ENCODE peak calls at places on chromosomes 12 and 14, in nine cellular contexts. T is foreskin fibroblast, G is epithelial cell of esophagus, Y is neural crest cell, W is H9, C is heart right ventricle, L is WTC11, Z is neural progenitor cell, R is lower leg skin. B is an unnamed sample.

GRCh38 chr12:44000309-44000952 is 164.6 kb downstream of the TMEM117 start:
- DNase-seq in W (peak), Y (peak), T (peak), L (peak), G (peak), Z (peak), R (no peak), C (no peak), B (no peak)

GRCh38 chr14:64726585-64726890 is 22.3 kb downstream of the PLEKHG3 start:
- DNase-seq in L (no peak), Y (no peak), R (no peak), W (peak), T (no peak), G (peak), Z (no peak), C (no peak), B (no peak)

GRCh38 chr12:59372971-59373370 is 222.9 kb upstream of the SLC16A7 start:
- DNase-seq in G (peak), Z (peak), T (peak), C (no peak), R (no peak), L (peak), W (peak), Y (no peak), B (no peak)

GRCh38 chr12:102371177-102371576 is 109.2 kb downstream of the IGF1 start:
- DNase-seq in L (no peak), C (no peak), T (no peak), Y (no peak), R (no peak), Z (no peak), W (no peak), G (no peak), B (no peak)

GRCh38 chr14:39175445-39176262 is 600 bp downstream of the PNN start:
- DNase-seq in T (peak), R (no peak), C (no peak), W (peak), Y (peak), Z (peak), L (peak), G (peak), B (no peak)

GRCh38 chr12:6542209-6543009 is 8.1 kb downstream of the GAPDH start:
- DNase-seq in T (no peak), Y (no peak), C (no peak), W (peak), L (no peak), Z (no peak), R (no peak), G (no peak), B (no peak)

GRCh38 chr12:4270670-4271432 is 2.7 kb upstream of the CCND2 start:
- DNase-seq in C (peak), G (peak), Y (peak), L (peak), R (peak), Z (peak), W (peak), T (no peak), B (peak)

GRCh38 chr12:50120521-50120920 is 8.5 kb downstream of the COX14 start:
- DNase-seq in C (no peak), W (no peak), Y (no peak), T (no peak), L (no peak), Z (no peak), G (no peak), R (no peak), B (no peak)

GRCh38 chr14:49930720-49931119 is 37.8 kb downstream of the ARF6 start:
- DNase-seq in R (no peak), W (no peak), L (no peak), Y (no peak), Z (no peak), C (no peak), T (no peak), G (no peak), B (no peak)

GRCh38 chr12:94147991-94148840 is at the start of gene PLXNC1:
- DNase-seq in C (peak), Z (peak), W (peak), G (peak), R (no peak), Y (no peak), T (no peak), L (peak), B (peak)

GRCh38 chr14:77212933-77213656 is 31.5 kb downstream of the TMEM63C start:
- DNase-seq in W (peak), L (peak), Y (peak), T (peak), C (no peak), Z (peak), R (no peak), G (peak), B (no peak)

GRCh38 chr12:2017724-2018337 is 13.6 kb upstream of the DCP1B start:
- DNase-seq in T (no peak), G (no peak), R (no peak), C (peak), L (no peak), Z (peak), Y (no peak), W (no peak), B (no peak)

GRCh38 chr12:34346372-34347034 is 324.2 kb downstream of the ALG10 start:
- DNase-seq in G (no peak), W (no peak), L (no peak), T (no peak), Z (no peak), R (no peak), Y (no peak), C (no peak), B (no peak)

GRCh38 chr12:34345801-34346200 is 323.5 kb downstream of the ALG10 start:
- DNase-seq in C (no peak), R (no peak), Y (no peak), Z (no peak), G (no peak), W (no peak), L (no peak), T (no peak), B (no peak)

GRCh38 chr12:34348064-34348463 is 325.8 kb downstream of the ALG10 start:
- DNase-seq in L (no peak), T (no peak), G (no peak), Z (no peak), R (no peak), C (no peak), Y (no peak), W (no peak), B (no peak)

GRCh38 chr12:34348836-34349672 is 326.8 kb downstream of the ALG10 start:
- DNase-seq in C (no peak), Z (no peak), R (no peak), L (no peak), W (no peak), T (no peak), G (no peak), Y (no peak), B (no peak)

GRCh38 chr12:34347367-34347766 is 325.1 kb downstream of the ALG10 start:
- DNase-seq in Z (no peak), G (no peak), L (no peak), R (no peak), W (no peak), Y (no peak), T (no peak), C (no peak), B (no peak)
- TF ChIP-seq CTCF in Z (no peak), G (no peak), L (no peak), R (no peak), W (peak), Y (no peak), T (no peak), C (no peak), B (no peak)

GRCh38 chr12:42976620-42977019 is 387.1 kb upstream of the PRICKLE1 start:
- DNase-seq in L (no peak), Z (no peak), W (no peak), Y (no peak), R (no peak), T (no peak), G (no peak), C (no peak), B (no peak)

GRCh38 chr12:42979746-42980145 is 390.2 kb upstream of the PRICKLE1 start:
- DNase-seq in W (no peak), Y (no peak), L (no peak), C (no peak), G (no peak), R (no peak), T (no peak), Z (no peak), B (no peak)

GRCh38 chr12:42976122-42976521 is 386.6 kb upstream of the PRICKLE1 start:
- DNase-seq in R (no peak), G (no peak), Y (no peak), Z (no peak), T (no peak), L (no peak), C (no peak), W (no peak), B (no peak)

GRCh38 chr12:42978718-42979117 is 389.2 kb upstream of the PRICKLE1 start:
- DNase-seq in C (no peak), Z (no peak), G (no peak), W (no peak), L (no peak), Y (no peak), T (no peak), R (no peak), B (no peak)

GRCh38 chr12:42977451-42978230 is 388.1 kb upstream of the PRICKLE1 start:
- DNase-seq in C (no peak), G (no peak), T (peak), Y (no peak), L (no peak), Z (no peak), W (no peak), R (no peak), B (no peak)
- TF ChIP-seq CTCF in C (no peak), G (no peak), T (no peak), Y (no peak), L (no peak), Z (no peak), W (no peak), R (no peak), B (no peak)

GRCh38 chr12:54680374-54680773 is 32.2 kb upstream of the DCD start:
- DNase-seq in G (peak), C (no peak), W (peak), R (no peak), T (peak), Y (no peak), L (peak), Z (peak), B (no peak)
- TF ChIP-seq CTCF in G (peak), C (peak), W (peak), R (no peak), T (peak), Y (peak), L (peak), Z (peak), B (no peak)

DNA sequence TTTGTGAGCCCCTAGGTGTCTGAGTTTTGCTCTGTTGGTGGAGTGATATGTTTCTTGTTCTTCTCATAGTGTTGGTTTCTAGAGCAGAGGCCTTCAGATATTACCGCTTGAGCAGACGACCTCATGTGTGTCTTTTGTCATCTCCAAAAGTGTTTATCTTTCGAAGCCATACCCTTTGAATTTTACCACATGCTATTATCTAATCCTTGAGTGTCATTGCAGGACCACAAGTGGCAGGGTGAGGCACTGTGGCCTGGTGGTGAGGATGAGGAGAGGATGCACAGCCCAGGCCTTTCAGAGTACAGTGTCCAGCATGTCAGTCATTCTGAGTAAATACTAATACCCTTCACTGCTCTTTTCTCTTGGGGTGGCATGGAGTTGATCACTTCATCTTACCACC is 57.2 kb upstream of the CISTR start:
- DNase-seq in R (no peak), Y (no peak), Z (no peak), G (no peak), L (no peak), W (no peak), C (no peak), T (no peak), B (no peak)
- TF ChIP-seq CTCF in R (no peak), Y (no peak), Z (no peak), G (no peak), L (no peak), W (no peak), C (no peak), T (no peak), B (no peak)

GRCh38 chr14:74502236-74503019 is 8.9 kb downstream of the ISCA2 start:
- DNase-seq in Z (peak), T (no peak), L (peak), C (no peak), Y (peak), G (peak), W (peak), R (no peak), B (no peak)
- TF ChIP-seq CTCF in Z (peak), T (peak), L (peak), C (peak), Y (peak), G (peak), W (peak), R (no peak), B (no peak)

GRCh38 chr12:113345318-113345717 is 10.4 kb upstream of the SLC8B1 start:
- DNase-seq in G (no peak), Y (no peak), C (no peak), Z (no peak), W (no peak), T (no peak), L (no peak), R (no peak), B (no peak)
- TF ChIP-seq CTCF in G (no peak), Y (no peak), C (no peak), Z (no peak), W (no peak), T (no peak), L (no peak), R (no peak), B (no peak)

GRCh38 chr14:61080591-61081010 is 99.6 kb downstream of the SLC38A6 start:
- DNase-seq in T (peak), Y (no peak), W (peak), Z (no peak), C (no peak), G (no peak), R (no peak), L (no peak), B (peak)
- TF ChIP-seq CTCF in T (peak), Y (no peak), W (no peak), Z (no peak), C (no peak), G (no peak), R (no peak), L (no peak), B (no peak)

GRCh38 chr14:35383569-35384385 is 20.8 kb downstream of the NFKBIA start:
- DNase-seq in Y (no peak), G (no peak), R (no peak), L (no peak), T (no peak), Z (no peak), W (no peak), C (no peak), B (no peak)

GRCh38 chr14:35386673-35387125 is 17.9 kb downstream of the NFKBIA start:
- DNase-seq in L (no peak), W (no peak), Y (no peak), T (no peak), R (no peak), G (no peak), C (peak), Z (peak), B (no peak)

GRCh38 chr14:35387209-35387608 is 17.3 kb downstream of the NFKBIA start:
- DNase-seq in R (no peak), T (no peak), W (no peak), L (no peak), G (no peak), Z (no peak), C (no peak), Y (no peak), B (no peak)

GRCh38 chr14:35385042-35385839 is 19.3 kb downstream of the NFKBIA start:
- DNase-seq in L (no peak), R (peak), Z (peak), T (peak), Y (no peak), C (peak), W (no peak), G (peak), B (no peak)

GRCh38 chr14:35384386-35385041 is 20.0 kb downstream of the NFKBIA start:
- DNase-seq in Y (no peak), R (no peak), Z (no peak), T (peak), L (no peak), C (peak), G (peak), W (no peak), B (no peak)
- TF ChIP-seq CTCF in Y (no peak), R (no peak), Z (no peak), T (peak), L (no peak), C (peak), G (no peak), W (no peak), B (no peak)

DNA sequence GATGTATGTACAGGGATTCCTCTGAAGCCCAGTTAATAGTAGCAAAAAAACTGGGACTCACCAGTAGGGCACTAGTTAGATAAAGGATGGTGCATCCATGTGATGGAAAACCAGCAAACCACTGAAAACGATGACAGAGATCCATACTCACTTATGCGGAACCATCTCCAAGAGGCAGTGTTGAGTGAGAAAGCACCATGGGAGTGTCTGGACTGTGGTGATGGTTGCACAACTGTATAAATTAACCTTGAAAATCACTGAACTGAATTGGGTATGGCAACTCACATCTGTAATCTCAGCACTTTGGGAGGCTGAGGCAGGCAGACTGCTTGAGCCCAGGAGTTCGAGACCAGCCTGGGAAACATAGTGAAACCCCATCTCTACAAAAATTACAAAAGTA is 53.6 kb upstream of the ZFP36L1 start:
- DNase-seq in W (no peak), T (no peak), Y (no peak), L (no peak), Z (no peak), G (no peak), R (no peak), C (no peak), B (no peak)
- TF ChIP-seq CTCF in W (no peak), T (no peak), Y (no peak), L (no peak), Z (no peak), G (no peak), R (no peak), C (no peak), B (no peak)

B was measured in activated B cell treated with CpG ODN at 0.5 μM for 24 hours.